ENCODE peak calls at places on chromosomes 12 and 14, in four cellular contexts. B is HEK293T, I is cardiac muscle cell, O is tibial nerve. H is an unnamed sample.

GRCh38 chr12:127189992-127190391 is 1077.0 kb upstream of the TMEM132C start:
- DNase-seq in B (no peak), I (no peak), O (no peak), H (no peak)

GRCh38 chr12:68451261-68452091 is 119.3 kb upstream of the MDM1 start:
- DNase-seq in B (no peak), I (peak), O (peak), H (no peak)

GRCh38 chr14:75132374-75133086 is 5.7 kb upstream of the NEK9 start:
- DNase-seq in B (peak), I (peak), O (peak), H (peak)

GRCh38 chr12:22231078-22231477 is 103.4 kb downstream of the ST8SIA1 start:
- DNase-seq in B (no peak), I (no peak), O (no peak), H (no peak)

GRCh38 chr14:101407328-101407727 is 154.0 kb upstream of the DIO3 start:
- DNase-seq in B (no peak), I (no peak), O (no peak), H (no peak)

GRCh38 chr12:92059976-92060375 is 85.7 kb downstream of the BTG1 start:
- DNase-seq in B (no peak), I (peak), O (no peak), H (no peak)

GRCh38 chr12:89346741-89347324 is 5.5 kb downstream of the DUSP6 start:
- DNase-seq in B (no peak), I (peak), O (peak), H (peak)

GRCh38 chr12:104598342-104599271 is 141.9 kb downstream of the CHST11 start:
- DNase-seq in B (no peak), I (peak), O (no peak), H (no peak)

GRCh38 chr12:86193931-86194330 is 62.3 kb downstream of the MGAT4C start:
- DNase-seq in B (no peak), I (peak), O (no peak), H (no peak)

GRCh38 chr12:591167-591570 is 72.1 kb downstream of the NINJ2 start:
- DNase-seq in B (no peak), I (no peak), O (no peak), H (peak)